ENCODE peak calls at places on chromosomes 12 and 14, in six cellular contexts. I, Z, A, X, M and N are unnamed samples.

GRCh38 chr12:26614217-26614616 is 218.8 kb downstream of the ITPR2 start:
- DNase-seq in I (peak), Z (peak), A (peak), X (peak), M (no peak), N (no peak)

GRCh38 chr12:92739099-92739498 is 36.3 kb downstream of the PLEKHG7 start:
- DNase-seq in I (no peak), Z (no peak), A (no peak), X (peak), M (no peak), N (no peak)

GRCh38 chr14:59333668-59334067 is 131.5 kb downstream of the GPR135 start:
- DNase-seq in I (peak), Z (peak), A (peak), X (peak), M (no peak), N (no peak)

GRCh38 chr12:76738824-76739579 is 24.9 kb upstream of the ZDHHC17 start:
- DNase-seq in I (no peak), Z (no peak), A (peak), X (no peak), M (no peak), N (no peak)

GRCh38 chr12:13444076-13444475 is 247.6 kb downstream of the EMP1 start:
- DNase-seq in I (no peak), Z (no peak), A (no peak), X (no peak), M (no peak), N (no peak)

GRCh38 chr12:23424685-23425084 is 524.8 kb downstream of the SOX5 start:
- DNase-seq in I (no peak), Z (no peak), A (peak), X (no peak), M (no peak), N (no peak)

GRCh38 chr14:67510121-67510520 is 21.6 kb upstream of the TMEM229B start:
- DNase-seq in I (peak), Z (no peak), A (no peak), X (peak), M (no peak), N (no peak)

GRCh38 chr12:7555752-7556151 is 52.2 kb upstream of the CD163 start:
- DNase-seq in I (peak), Z (peak), A (no peak), X (peak), M (no peak), N (no peak)

GRCh38 chr12:52946797-52947547 is 1.9 kb upstream of the KRT18 start:
- DNase-seq in I (peak), Z (no peak), A (no peak), X (peak), M (no peak), N (no peak)

GRCh38 chr12:2691340-2692111 is 103.2 kb upstream of the FKBP4 start:
- DNase-seq in I (no peak), Z (peak), A (peak), X (no peak), M (no peak), N (peak)

GRCh38 chr14:93332032-93332852 is 594 bp downstream of the BTBD7 start:
- DNase-seq in I (peak), Z (peak), A (peak), X (peak), M (peak), N (no peak)

GRCh38 chr14:104881369-104881979 is 16.4 kb downstream of the CEP170B start:
- DNase-seq in I (no peak), Z (peak), A (peak), X (no peak), M (peak), N (no peak)

GRCh38 chr12:71475280-71475679 is 35.7 kb downstream of the LGR5 start:
- DNase-seq in I (no peak), Z (no peak), A (no peak), X (peak), M (peak), N (no peak)

GRCh38 chr12:47881826-47882427 is 22.9 kb downstream of the VDR start:
- DNase-seq in I (peak), Z (no peak), A (no peak), X (peak), M (peak), N (no peak)

GRCh38 chr12:48194780-48195179 is 8.3 kb downstream of the OR10AD1 start:
- DNase-seq in I (no peak), Z (no peak), A (no peak), X (peak), M (no peak), N (no peak)

GRCh38 chr12:71304306-71304705 is 135.3 kb upstream of the LGR5 start:
- DNase-seq in I (no peak), Z (no peak), A (no peak), X (no peak), M (no peak), N (no peak)

GRCh38 chr12:30810918-30811317 is 56.2 kb upstream of the CAPRIN2 start:
- DNase-seq in I (no peak), Z (no peak), A (no peak), X (no peak), M (no peak), N (no peak)

GRCh38 chr14:69133206-69134125 is 19.5 kb downstream of the DCAF5 start:
- DNase-seq in I (peak), Z (no peak), A (peak), X (peak), M (no peak), N (no peak)

GRCh38 chr12:47742253-47742825 is 16.3 kb downstream of the RAPGEF3 start:
- DNase-seq in I (peak), Z (no peak), A (peak), X (peak), M (no peak), N (peak)

GRCh38 chr14:36847366-36847765 is 185.7 kb downstream of the PAX9 start:
- DNase-seq in I (no peak), Z (no peak), A (no peak), X (no peak), M (no peak), N (no peak)

GRCh38 chr12:32917094-32917611 is 20.6 kb upstream of the PKP2 start:
- DNase-seq in I (no peak), Z (no peak), A (no peak), X (peak), M (no peak), N (no peak)